ENCODE peak calls at places on chromosomes 2 and 18, in four cellular contexts. Y is brain microvascular endothelial cell, D is left ventricle myocardium inferior, C is hepatocyte. Q is an unnamed sample.
A peak's percentile ranks its signal among the peaks of the same experiment; 100 is the strongest.

GRCh38 chr2:41827354-41827971 is 220.4 kb upstream of the PKDCC start:
- DNase-seq in C (no peak), Y (no peak), D (no peak), Q (no peak)

GRCh38 chr2:191620144-191620543 is 57.8 kb upstream of the NABP1 start:
- DNase-seq in C (no peak), D (no peak), Y (no peak), Q (no peak)

GRCh38 chr2:105872142-105872728 is 127.5 kb downstream of the NCK2 start:
- DNase-seq in Y (no peak), C (no peak), D (no peak), Q (no peak)

GRCh38 chr18:31942301-31942998 is 478 bp downstream of the TRAPPC8 start:
- DNase-seq in Y (peak; percentile 31), C (peak; percentile 72), D (no peak), Q (peak; percentile 73)

GRCh38 chr2:5285891-5286290 is 406.3 kb upstream of the SOX11 start:
- DNase-seq in Y (no peak), C (no peak), D (no peak), Q (no peak)

GRCh38 chr2:239298126-239298804 is 102.6 kb downstream of the HDAC4 start:
- DNase-seq in C (no peak), D (peak; percentile 12), Y (no peak), Q (no peak)

GRCh38 chr2:63012541-63012940 is 38.1 kb upstream of the OTX1 start:
- DNase-seq in Y (no peak), D (no peak), C (no peak), Q (no peak)

GRCh38 chr18:9575558-9575957 is 38.8 kb downstream of the PPP4R1 start:
- DNase-seq in Y (peak; percentile 95), C (peak; percentile 96), D (peak; percentile 44), Q (peak; percentile 66)

GRCh38 chr18:62196978-62197377 is 9.9 kb downstream of the RELCH start:
- DNase-seq in Y (no peak), C (no peak), D (no peak), Q (no peak)

GRCh38 chr18:10907749-10908148 is 241.6 kb downstream of the PIEZO2 start:
- DNase-seq in Y (no peak), D (no peak), C (no peak), Q (no peak)

GRCh38 chr2:217327981-217328760 is 468.3 kb upstream of the TNP1 start:
- DNase-seq in Y (no peak), D (no peak), C (no peak), Q (no peak)

GRCh38 chr2:18268400-18268799 is 292.1 kb downstream of the RDH14 start:
- DNase-seq in Y (peak; percentile 29), C (no peak), D (no peak), Q (no peak)

GRCh38 chr2:100580474-100581264 is 17.9 kb downstream of the PDCL3 start:
- DNase-seq in C (no peak), D (no peak), Y (no peak), Q (peak; percentile 70)

GRCh38 chr18:55280515-55280914 is 307.5 kb downstream of the TCF4 start:
- DNase-seq in C (no peak), Y (no peak), D (no peak), Q (no peak)

GRCh38 chr2:38613126-38613848 is 10.6 kb upstream of the HNRNPLL start:
- DNase-seq in Y (no peak), C (no peak), D (no peak), Q (no peak)

GRCh38 chr18:22977847-22978701 is 44.9 kb downstream of the RBBP8 start:
- DNase-seq in C (peak; percentile 25), Y (peak; percentile 75), D (no peak), Q (no peak)

GRCh38 chr2:190486037-190486623 is 48.4 kb downstream of the NEMP2 start:
- DNase-seq in Y (no peak), D (no peak), C (no peak), Q (no peak)

GRCh38 chr2:153432381-153432780 is 46.2 kb downstream of the RPRM start:
- DNase-seq in D (no peak), Y (no peak), C (no peak), Q (no peak)

GRCh38 chr18:59416818-59417217 is 57.8 kb upstream of the LMAN1 start:
- DNase-seq in D (no peak), C (no peak), Y (no peak), Q (no peak)

GRCh38 chr18:8957731-8958130 is 144.8 kb upstream of the NDUFV2 start:
- DNase-seq in C (no peak), Y (no peak), D (no peak), Q (no peak)

GRCh38 chr2:170736628-170737027 is 21.5 kb downstream of the SP5 start:
- DNase-seq in D (no peak), C (no peak), Y (no peak), Q (no peak)

GRCh38 chr2:219428469-219428868 is 6.2 kb upstream of the SPEG start:
- DNase-seq in C (no peak), D (no peak), Y (no peak), Q (no peak)

GRCh38 chr18:58505181-58505580 is 123.7 kb downstream of the ALPK2 start:
- DNase-seq in C (no peak), Y (no peak), D (no peak), Q (no peak)

GRCh38 chr2:42249284-42249683 is 80.1 kb downstream of the EML4 start:
- DNase-seq in D (no peak), C (no peak), Y (no peak), Q (no peak)

GRCh38 chr2:96907405-96908041 is 37.6 kb upstream of the SEMA4C start:
- DNase-seq in Y (no peak), D (peak; percentile 87), C (peak; percentile 73), Q (peak; percentile 65)

GRCh38 chr2:70886541-70886987 is 49.1 kb upstream of the ATP6V1B1 start:
- DNase-seq in D (no peak), Y (no peak), C (no peak), Q (no peak)

GRCh38 chr18:8375269-8375668 is 234.0 kb upstream of the RAB12 start:
- DNase-seq in Y (no peak), D (no peak), C (no peak), Q (no peak)

GRCh38 chr2:150274108-150274507 is 213.4 kb downstream of the RND3 start:
- DNase-seq in Y (peak; percentile 9), D (no peak), C (no peak), Q (no peak)

GRCh38 chr2:72991980-72992733 is 74.8 kb downstream of the EMX1 start:
- DNase-seq in C (no peak), D (no peak), Y (no peak), Q (no peak)

GRCh38 chr2:169877406-169877805 is 50.2 kb downstream of the UBR3 start:
- DNase-seq in Y (no peak), D (no peak), C (peak; percentile 29), Q (no peak)

GRCh38 chr2:63842149-63843061 is 709 bp downstream of the UGP2 start:
- DNase-seq in Y (peak; percentile 59), D (no peak), C (peak; percentile 70), Q (no peak)

GRCh38 chr18:60570172-60570571 is 197.6 kb upstream of the MC4R start:
- DNase-seq in Y (no peak), C (no peak), D (no peak), Q (no peak)
- H3K27ac ChIP-seq in Y (no peak overlapping the region), C (no peak overlapping the region), D (no peak overlapping the region), Q (no peak overlapping the region)

GRCh38 chr2:120430501-120430830 is 84.5 kb downstream of the INHBB start:
- DNase-seq in C (no peak), D (no peak), Y (no peak), Q (no peak)

GRCh38 chr2:120429586-120430500 is 83.9 kb downstream of the INHBB start:
- DNase-seq in Y (no peak), D (no peak), C (no peak), Q (no peak)

GRCh38 chr2:120430957-120431356 is 85.0 kb downstream of the INHBB start:
- DNase-seq in C (no peak), Y (no peak), D (no peak), Q (no peak)

GRCh38 chr2:120431386-120432292 is 85.7 kb downstream of the INHBB start:
- DNase-seq in C (no peak), Y (no peak), D (no peak), Q (no peak)

DNA sequence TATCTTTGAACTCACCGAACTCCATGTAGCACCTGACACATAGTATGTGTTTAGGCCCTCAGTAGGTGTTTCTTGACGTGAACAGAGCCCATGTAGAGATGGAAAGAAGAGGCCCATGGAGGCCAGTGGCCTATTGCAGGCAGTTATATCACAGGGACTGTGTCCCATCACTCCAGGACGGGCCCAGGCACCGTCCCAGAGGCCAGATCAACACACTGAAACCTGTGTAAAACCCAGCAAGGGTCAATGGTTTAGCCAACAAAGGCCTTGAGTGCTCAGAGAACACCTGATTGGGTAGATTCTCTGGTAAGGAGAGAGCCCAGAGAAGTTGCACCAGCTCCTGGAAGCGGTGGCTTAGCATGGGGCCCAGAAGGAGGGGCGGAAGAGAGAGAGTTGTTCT is 82.8 kb downstream of the INHBB start:
- DNase-seq in C (no peak), D (no peak), Y (no peak), Q (no peak)
- H3K27me3 ChIP-seq in C (peaks cover 7% of the 10 kb centered on the region), D (peaks cover 66% of the 10 kb centered on the region), Y (peaks cover 18% of the 10 kb centered on the region), Q (no peaks in the 10 kb centered on the region)

DNA sequence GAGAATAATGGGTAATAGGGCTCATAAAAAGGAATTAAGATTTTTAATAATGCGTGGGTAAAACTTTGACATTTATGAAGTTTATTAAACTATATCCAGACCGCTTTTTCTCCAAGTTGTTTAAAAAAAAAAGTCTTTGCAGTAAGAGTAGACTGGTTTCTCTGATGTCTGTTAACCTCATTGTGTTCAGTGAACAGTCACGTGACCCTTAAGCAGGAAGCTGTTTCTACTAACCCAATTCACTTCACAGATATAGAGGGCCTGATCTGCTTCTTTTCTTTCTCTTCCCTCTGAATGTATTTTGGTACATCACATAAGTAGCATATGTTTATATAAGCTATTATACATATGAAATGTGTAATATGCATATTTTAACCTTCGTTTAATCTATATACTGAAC is 1011.3 kb upstream of the CELF4 start:
- DNase-seq in Y (no peak), C (no peak), D (no peak), Q (no peak)
- H3K4me3 ChIP-seq in Y (no peak overlapping the region), C (no peak overlapping the region), D (no peak overlapping the region), Q (no peak overlapping the region)

GRCh38 chr2:159098374-159098773 is 129.9 kb downstream of the TANC1 start:
- DNase-seq in C (no peak), Y (no peak), D (no peak), Q (no peak)
- H3K27ac ChIP-seq in C (peak overlapping the region; percentile 11), Y (no peak overlapping the region), D (peak overlapping the region; percentile 84), Q (peak overlapping the region; percentile 20)

GRCh38 chr2:62007555-62007954 is 102.1 kb downstream of the COMMD1 start:
- DNase-seq in D (no peak), Y (no peak), C (no peak), Q (no peak)
- H3K27me3 ChIP-seq in D (no peaks in the 10 kb centered on the region), Y (no peaks in the 10 kb centered on the region), C (no peaks in the 10 kb centered on the region), Q (no peaks in the 10 kb centered on the region)